ENCODE peak calls at places on chromosomes 12 and 14, in seven cellular contexts. B is retina; W is A549; V is activated effector memory CD4-positive, alpha-beta T cell treated with anti-CD3 and anti-CD28 coated beads, Interleukin-2, amount 50 U/mL, for 16 hours; S is iPS-NIHi11; Y is M059J; M is endothelial cell of umbilical vein. G is an unnamed sample.

GRCh38 chr12:47281667-47282171 is 202.0 kb upstream of the AMIGO2 start:
- DNase-seq in B (no peak), W (no peak), V (no peak), S (no peak), Y (peak), M (no peak), G (no peak)

GRCh38 chr14:55976219-55976618 is 142.0 kb upstream of the PELI2 start:
- DNase-seq in B (no peak), W (no peak), V (no peak), S (no peak), Y (no peak), M (peak), G (no peak)

GRCh38 chr12:101051901-101052550 is 158.0 kb downstream of the SLC5A8 start:
- DNase-seq in B (no peak), W (peak), V (no peak), S (no peak), Y (peak), M (peak), G (no peak)

GRCh38 chr12:54565658-54566552 is 16.5 kb downstream of the PDE1B start:
- DNase-seq in B (peak), W (no peak), V (no peak), S (peak), Y (no peak), M (no peak), G (peak)

GRCh38 chr14:33184587-33184986 is 245.9 kb downstream of the NPAS3 start:
- DNase-seq in B (no peak), W (no peak), V (no peak), S (no peak), Y (peak), M (peak), G (no peak)

GRCh38 chr12:6632026-6632978 is 3.5 kb downstream of the LPAR5 start:
- DNase-seq in B (peak), W (no peak), V (peak), S (no peak), Y (no peak), M (no peak), G (no peak)

GRCh38 chr14:54369343-54369742 is 27.5 kb upstream of the CDKN3 start:
- DNase-seq in B (no peak), W (no peak), V (no peak), S (no peak), Y (no peak), M (no peak), G (no peak)

GRCh38 chr12:75270157-75270556 is 60.0 kb downstream of the CAPS2 start:
- DNase-seq in B (no peak), W (no peak), V (no peak), S (no peak), Y (no peak), M (no peak), G (no peak)

GRCh38 chr12:94379479-94380113 is 80.1 kb downstream of the CEP83 start:
- DNase-seq in B (no peak), W (no peak), V (no peak), S (no peak), Y (no peak), M (no peak), G (no peak)

GRCh38 chr12:93918262-93918661 is 230.1 kb upstream of the PLXNC1 start:
- DNase-seq in B (no peak), W (no peak), V (no peak), S (no peak), Y (peak), M (no peak), G (no peak)

GRCh38 chr14:58535084-58535483 is 102.7 kb upstream of the DACT1 start:
- DNase-seq in B (no peak), W (no peak), V (no peak), S (no peak), Y (no peak), M (peak), G (no peak)

GRCh38 chr12:125296701-125297100 is 231.5 kb downstream of the AACS start:
- DNase-seq in B (no peak), W (no peak), V (no peak), S (no peak), Y (no peak), M (no peak), G (no peak)

GRCh38 chr14:31403707-31404106 is 16.6 kb downstream of the HEATR5A start:
- DNase-seq in B (no peak), W (no peak), V (no peak), S (no peak), Y (no peak), M (no peak), G (no peak)

GRCh38 chr12:124191024-124191359 is 103.9 kb upstream of the RFLNA start:
- DNase-seq in B (no peak), W (no peak), V (no peak), S (peak), Y (peak), M (peak), G (peak)

GRCh38 chr12:10167588-10167987 is 4.3 kb downstream of the OLR1 start:
- DNase-seq in B (no peak), W (no peak), V (no peak), S (no peak), Y (no peak), M (no peak), G (no peak)

GRCh38 chr12:50618864-50619609 is 114.3 kb downstream of the DIP2B start:
- DNase-seq in B (no peak), W (no peak), V (no peak), S (no peak), Y (peak), M (no peak), G (no peak)

GRCh38 chr12:75479963-75480461 is 543 bp upstream of the GLIPR1 start:
- DNase-seq in B (no peak), W (no peak), V (no peak), S (no peak), Y (peak), M (peak), G (no peak)

GRCh38 chr14:99515301-99516155 is 34.3 kb downstream of the CCNK start:
- DNase-seq in B (peak), W (no peak), V (peak), S (no peak), Y (no peak), M (no peak), G (no peak)

GRCh38 chr14:75041613-75042012 is 9.7 kb downstream of the MLH3 start:
- DNase-seq in B (no peak), W (no peak), V (no peak), S (no peak), Y (peak), M (peak), G (no peak)

GRCh38 chr12:32365473-32366064 is 33.8 kb upstream of the FGD4 start:
- DNase-seq in B (peak), W (peak), V (peak), S (peak), Y (peak), M (peak), G (peak)

GRCh38 chr12:52023182-52023975 is 16.6 kb downstream of the TAMALIN start:
- DNase-seq in B (peak), W (peak), V (peak), S (peak), Y (peak), M (peak), G (peak)

GRCh38 chr14:58584383-58584782 is 53.4 kb upstream of the DACT1 start:
- DNase-seq in B (no peak), W (no peak), V (no peak), S (no peak), Y (no peak), M (no peak), G (no peak)

GRCh38 chr12:90460681-90461080 is 494.3 kb downstream of the CCER1 start:
- DNase-seq in B (no peak), W (no peak), V (no peak), S (no peak), Y (no peak), M (no peak), G (no peak)

GRCh38 chr12:54201001-54201794 is 12.4 kb upstream of the SMUG1 start:
- DNase-seq in B (peak), W (peak), V (peak), S (peak), Y (peak), M (peak), G (peak)

GRCh38 chr12:130136536-130136935 is 25.7 kb upstream of the FZD10 start:
- DNase-seq in B (no peak), W (no peak), V (no peak), S (no peak), Y (no peak), M (no peak), G (no peak)

GRCh38 chr12:92144631-92145480 is 790 bp downstream of the BTG1 start:
- DNase-seq in B (peak), W (no peak), V (peak), S (peak), Y (peak), M (peak), G (peak)